ENCODE peak calls at places on chromosomes 1 and 21, in six cellular contexts. F is neural progenitor cell; T is CD8-positive, alpha-beta memory T cell; E is suprapubic skin; A is heart left ventricle; D is mesendoderm. J is an unnamed sample.

GRCh38 chr1:31376374-31377134 is 3.7 kb upstream of the FABP3 start:
- DNase-seq in T (no peak), D (peak; percentile 89), A (no peak), E (no peak), F (peak; percentile 63), J (no peak)

GRCh38 chr1:87279966-87280535 is 48.6 kb upstream of the LMO4 start:
- DNase-seq in E (no peak), D (peak; percentile 54), F (no peak), T (no peak), A (no peak), J (no peak)

GRCh38 chr1:57316291-57316690 is 107.6 kb downstream of the DAB1 start:
- DNase-seq in T (no peak), A (no peak), E (no peak), F (no peak), D (no peak), J (no peak)

GRCh38 chr1:207828485-207829158 is 76.8 kb downstream of the CD46 start:
- DNase-seq in A (peak; percentile 83), T (peak; percentile 42), D (peak; percentile 94), E (no peak), F (peak; percentile 70), J (peak; percentile 89)

GRCh38 chr21:35050348-35051286 is 1.5 kb upstream of the RUNX1 start:
- DNase-seq in T (no peak), A (no peak), D (no peak), E (no peak), F (no peak), J (no peak)

GRCh38 chr1:15349133-15349532 is 60.6 kb upstream of the EFHD2 start:
- DNase-seq in T (no peak), D (no peak), E (no peak), F (no peak), A (no peak), J (no peak)

GRCh38 chr1:18749569-18749968 is 109.9 kb downstream of the TAS1R2 start:
- DNase-seq in E (no peak), A (no peak), T (no peak), F (no peak), D (no peak), J (no peak)

GRCh38 chr1:7013833-7014639 is 228.8 kb downstream of the CAMTA1 start:
- DNase-seq in E (no peak), T (no peak), F (no peak), A (no peak), D (no peak), J (no peak)

GRCh38 chr1:159207774-159208459 is 3.2 kb downstream of the ACKR1 start:
- DNase-seq in T (no peak), D (peak; percentile 52), E (no peak), F (peak; percentile 55), A (no peak), J (no peak)

GRCh38 chr1:169601096-169601881 is 15.0 kb upstream of the F5 start:
- DNase-seq in D (peak; percentile 57), E (no peak), F (peak; percentile 20), A (no peak), T (no peak), J (no peak)

GRCh38 chr1:25692560-25692959 is 76.0 kb downstream of the MAN1C1 start:
- DNase-seq in F (peak; percentile 67), D (peak; percentile 62), T (no peak), E (no peak), A (no peak), J (no peak)

GRCh38 chr1:225691377-225691776 is 38.5 kb upstream of the ENAH start:
- DNase-seq in F (no peak), D (no peak), E (no peak), A (no peak), T (no peak), J (no peak)

GRCh38 chr1:228039006-228039481 is 32.2 kb downstream of the WNT3A start:
- DNase-seq in E (peak; percentile 37), D (no peak), F (no peak), A (no peak), T (no peak), J (peak; percentile 23)

GRCh38 chr21:41961282-41961701 is 7.5 kb upstream of the C2CD2 start:
- DNase-seq in D (no peak), E (no peak), A (no peak), T (no peak), F (no peak), J (no peak)

GRCh38 chr1:177926201-177926600 is 43.7 kb downstream of the SEC16B start:
- DNase-seq in F (no peak), E (no peak), D (no peak), A (no peak), T (no peak), J (no peak)

GRCh38 chr1:91730781-91731732 is 154.9 kb downstream of the TGFBR3 start:
- DNase-seq in D (no peak), E (peak; percentile 90), A (no peak), F (peak; percentile 24), T (no peak), J (peak; percentile 83)

GRCh38 chr1:191888996-191889622 is 269.2 kb upstream of the RGS18 start:
- DNase-seq in T (no peak), D (no peak), E (no peak), A (no peak), F (no peak), J (no peak)

GRCh38 chr1:233543338-233544255 is 70.3 kb upstream of the KCNK1 start:
- DNase-seq in D (peak; percentile 88), F (no peak), T (no peak), A (no peak), E (no peak), J (no peak)

GRCh38 chr1:93779540-93780121 is 98.0 kb upstream of the BCAR3 start:
- DNase-seq in A (no peak), E (no peak), D (peak; percentile 98), T (no peak), F (no peak), J (no peak)

GRCh38 chr1:43360616-43361015 is 1.8 kb downstream of the CDC20 start:
- DNase-seq in E (no peak), D (no peak), A (no peak), F (no peak), T (no peak), J (no peak)

GRCh38 chr1:20449736-20450311 is 36.2 kb downstream of the CAMK2N1 start:
- DNase-seq in F (no peak), T (no peak), D (no peak), E (no peak), A (no peak), J (no peak)

GRCh38 chr1:23202263-23202749 is 15.0 kb downstream of the HTR1D start:
- DNase-seq in F (no peak), E (no peak), A (no peak), T (no peak), D (no peak), J (no peak)

GRCh38 chr1:160874935-160875334 is 10.0 kb downstream of the ITLN1 start:
- DNase-seq in A (no peak), E (no peak), T (no peak), F (no peak), D (no peak), J (no peak)

GRCh38 chr1:34268311-34269042 is 91.8 kb downstream of the C1orf94 start:
- DNase-seq in F (no peak), D (peak; percentile 7), T (no peak), E (no peak), A (no peak), J (no peak)

GRCh38 chr21:46639489-46640386 is 4.3 kb downstream of the PRMT2 start:
- DNase-seq in E (no peak), F (no peak), T (no peak), D (no peak), A (no peak), J (no peak)

GRCh38 chr1:33634806-33635205 is 162.4 kb downstream of the ZSCAN20 start:
- DNase-seq in T (no peak), D (peak; percentile 60), F (peak; percentile 77), A (no peak), E (no peak), J (peak; percentile 50)

GRCh38 chr1:38088366-38088765 is 41.8 kb upstream of the POU3F1 start:
- DNase-seq in T (no peak), A (no peak), E (no peak), D (peak; percentile 43), F (peak; percentile 57), J (no peak)

GRCh38 chr1:177170756-177171535 is at the start of gene BRINP2:
- DNase-seq in T (no peak), F (peak; percentile 91), E (no peak), D (peak; percentile 85), A (peak; percentile 68), J (peak; percentile 73)

GRCh38 chr1:187262731-187263130 is 434.0 kb downstream of the PLA2G4A start:
- DNase-seq in T (no peak), F (no peak), A (no peak), D (no peak), E (no peak), J (no peak)

GRCh38 chr1:3778590-3779264 is 6.2 kb downstream of the SMIM1 start:
- DNase-seq in A (peak; percentile 53), F (no peak), T (no peak), D (no peak), E (no peak), J (no peak)
- H3K27ac ChIP-seq in A (no peak overlapping the region), F (no peak overlapping the region), T (no peak overlapping the region), D (no peak overlapping the region), E (no peak overlapping the region), J (no peak overlapping the region)

GRCh38 chr1:243287128-243287470 is 31.3 kb downstream of the SDCCAG8 start:
- DNase-seq in E (no peak), D (no peak), A (no peak), F (no peak), T (no peak), J (no peak)
- H3K27ac ChIP-seq in E (peak overlapping the region; percentile 38), D (no peak overlapping the region), A (peak overlapping the region; percentile 35), F (no peak overlapping the region), T (no peak overlapping the region), J (peak overlapping the region; percentile 23)

DNA sequence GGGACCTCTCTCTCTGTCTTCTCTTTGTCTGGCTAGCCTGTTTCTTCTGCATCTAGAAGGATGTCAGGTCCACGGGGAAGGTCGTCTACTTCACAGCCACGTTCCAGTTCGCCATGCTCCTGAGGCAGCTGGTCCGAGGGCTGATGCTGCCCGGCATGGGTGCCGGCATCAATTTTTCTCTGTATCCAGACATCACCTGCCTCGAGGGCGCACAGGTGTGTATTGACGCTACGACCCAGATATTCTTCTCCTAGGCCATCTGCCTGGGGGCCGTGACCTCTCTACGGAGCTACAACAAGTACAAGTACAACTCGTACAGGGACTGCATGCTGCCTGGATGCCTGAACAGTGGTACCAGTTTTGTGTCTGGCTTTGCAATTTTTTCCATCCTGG is 841.6 kb upstream of the TMPRSS15 start:
- DNase-seq in E (no peak), F (no peak), D (no peak), A (peak; percentile 37), T (no peak), J (peak; percentile 35)
- H3K27ac ChIP-seq in E (no peak overlapping the region), F (no peak overlapping the region), D (no peak overlapping the region), A (no peak overlapping the region), T (no peak overlapping the region), J (no peak overlapping the region)

DNA sequence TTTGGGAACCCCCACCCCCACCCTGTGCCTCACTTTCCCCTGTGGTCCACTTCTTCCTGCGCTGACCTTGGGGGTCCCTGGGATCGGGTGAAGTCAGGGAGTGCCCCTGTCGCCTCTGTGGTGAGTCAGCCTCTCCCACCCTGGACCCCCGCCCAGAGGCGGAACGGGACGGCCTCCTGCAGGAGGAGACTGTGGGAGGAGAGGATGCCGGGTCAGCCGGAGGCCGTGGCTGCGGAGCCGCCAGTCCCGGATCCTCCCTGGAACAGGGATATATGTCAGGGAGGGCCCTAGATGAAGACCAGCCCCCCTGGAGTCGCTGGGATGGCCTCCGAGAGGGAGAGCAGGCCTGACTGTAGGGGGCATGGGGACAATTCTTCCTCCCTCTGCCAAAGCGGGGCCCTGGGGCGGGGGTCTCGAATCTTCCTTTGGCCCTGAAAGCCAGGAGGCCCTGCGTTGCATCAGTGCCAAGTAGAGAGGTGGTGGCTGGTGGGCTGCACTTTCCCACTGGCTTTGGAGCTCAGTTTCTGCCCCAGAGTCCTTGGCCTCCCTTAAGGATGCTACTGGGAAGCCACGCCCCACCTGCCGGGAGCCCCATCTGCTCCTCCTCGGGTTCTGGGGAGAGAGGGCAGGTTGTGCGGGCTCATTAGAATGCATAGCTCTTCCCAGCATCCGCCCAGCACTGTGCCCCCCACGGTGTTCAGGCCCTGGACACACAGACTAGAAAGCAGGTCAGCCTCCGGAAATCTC is 930 bp downstream of the ARHGEF10L start:
- DNase-seq in T (no peak), A (peak; percentile 80), E (peak; percentile 84), D (peak; percentile 78), F (peak; percentile 87), J (peak; percentile 72)
- H3K27ac ChIP-seq in T (no peak overlapping the region), A (peak overlapping the region; percentile 89), E (peak overlapping the region; percentile 96), D (peak overlapping the region; percentile 57), F (no peak overlapping the region), J (peak overlapping the region; percentile 78)

J was measured in psoas muscle.